ENCODE peak calls at places on chromosomes 13 and 19, in eight cellular contexts. One of them, this sample, is unnamed.

GRCh38 chr19:42407816-42408175 is 17.7 kb upstream of the CNFN start:
- DNase-seq in ascending aorta: no peak
- DNase-seq in nephron progenitor cell: no peak
- DNase-seq in hippocampal formation: no peak
- DNase-seq in colonic mucosa: no peak
- DNase-seq in T-helper 2 cell: no peak
- DNase-seq in stimulated activated CD4-positive, alpha-beta T cell treated with anti-CD3 and anti-CD28 coated beads, Interleukin-2, amount 100 ng/mL, for 24 hours: no peak
- DNase-seq in hypothalamus: no peak
- DNase-seq in this sample: no peak

GRCh38 chr13:107441279-107441678 is 774.1 kb downstream of the LIG4 start:
- DNase-seq in ascending aorta: no peak
- DNase-seq in nephron progenitor cell: no peak
- DNase-seq in hippocampal formation: no peak
- DNase-seq in colonic mucosa: no peak
- DNase-seq in T-helper 2 cell: no peak
- DNase-seq in stimulated activated CD4-positive, alpha-beta T cell treated with anti-CD3 and anti-CD28 coated beads, Interleukin-2, amount 100 ng/mL, for 24 hours: no peak
- DNase-seq in hypothalamus: no peak
- DNase-seq in this sample: no peak

GRCh38 chr19:35458821-35459391 is 10.8 kb downstream of the FFAR2 start:
- DNase-seq in ascending aorta: no peak
- DNase-seq in nephron progenitor cell: no peak
- DNase-seq in hippocampal formation: no peak
- DNase-seq in colonic mucosa: peak
- DNase-seq in T-helper 2 cell: no peak
- DNase-seq in stimulated activated CD4-positive, alpha-beta T cell treated with anti-CD3 and anti-CD28 coated beads, Interleukin-2, amount 100 ng/mL, for 24 hours: no peak
- DNase-seq in hypothalamus: no peak
- DNase-seq in this sample: no peak

GRCh38 chr19:10238172-10238783 is 7.1 kb upstream of the S1PR2 start:
- DNase-seq in ascending aorta: no peak
- DNase-seq in nephron progenitor cell: no peak
- DNase-seq in hippocampal formation: no peak
- DNase-seq in colonic mucosa: peak
- DNase-seq in T-helper 2 cell: no peak
- DNase-seq in stimulated activated CD4-positive, alpha-beta T cell treated with anti-CD3 and anti-CD28 coated beads, Interleukin-2, amount 100 ng/mL, for 24 hours: no peak
- DNase-seq in hypothalamus: no peak
- DNase-seq in this sample: no peak

GRCh38 chr19:16071072-16071691 is 5.1 kb upstream of the TPM4 start:
- DNase-seq in ascending aorta: no peak
- DNase-seq in nephron progenitor cell: no peak
- DNase-seq in hippocampal formation: no peak
- DNase-seq in colonic mucosa: no peak
- DNase-seq in T-helper 2 cell: no peak
- DNase-seq in stimulated activated CD4-positive, alpha-beta T cell treated with anti-CD3 and anti-CD28 coated beads, Interleukin-2, amount 100 ng/mL, for 24 hours: no peak
- DNase-seq in hypothalamus: no peak
- DNase-seq in this sample: no peak

GRCh38 chr19:55441319-55441691 is 1.8 kb downstream of the SHISA7 start:
- DNase-seq in ascending aorta: no peak
- DNase-seq in nephron progenitor cell: no peak
- DNase-seq in hippocampal formation: no peak
- DNase-seq in colonic mucosa: no peak
- DNase-seq in T-helper 2 cell: no peak
- DNase-seq in stimulated activated CD4-positive, alpha-beta T cell treated with anti-CD3 and anti-CD28 coated beads, Interleukin-2, amount 100 ng/mL, for 24 hours: no peak
- DNase-seq in hypothalamus: no peak
- DNase-seq in this sample: no peak

GRCh38 chr13:46168341-46168740 is 13.6 kb downstream of the LCP1 start:
- DNase-seq in ascending aorta: peak
- DNase-seq in nephron progenitor cell: peak
- DNase-seq in hippocampal formation: no peak
- DNase-seq in colonic mucosa: no peak
- DNase-seq in T-helper 2 cell: peak
- DNase-seq in stimulated activated CD4-positive, alpha-beta T cell treated with anti-CD3 and anti-CD28 coated beads, Interleukin-2, amount 100 ng/mL, for 24 hours: peak
- DNase-seq in hypothalamus: no peak
- DNase-seq in this sample: no peak

GRCh38 chr19:56372281-56372680 is 21.1 kb downstream of the ZNF582 start:
- DNase-seq in ascending aorta: no peak
- DNase-seq in nephron progenitor cell: no peak
- DNase-seq in hippocampal formation: no peak
- DNase-seq in colonic mucosa: no peak
- DNase-seq in T-helper 2 cell: no peak
- DNase-seq in stimulated activated CD4-positive, alpha-beta T cell treated with anti-CD3 and anti-CD28 coated beads, Interleukin-2, amount 100 ng/mL, for 24 hours: no peak
- DNase-seq in hypothalamus: no peak
- DNase-seq in this sample: no peak

GRCh38 chr13:113882266-113882627 is 18.4 kb upstream of the GAS6 start:
- DNase-seq in ascending aorta: no peak
- DNase-seq in nephron progenitor cell: no peak
- DNase-seq in hippocampal formation: no peak
- DNase-seq in colonic mucosa: no peak
- DNase-seq in T-helper 2 cell: no peak
- DNase-seq in stimulated activated CD4-positive, alpha-beta T cell treated with anti-CD3 and anti-CD28 coated beads, Interleukin-2, amount 100 ng/mL, for 24 hours: peak
- DNase-seq in hypothalamus: no peak
- DNase-seq in this sample: no peak

GRCh38 chr13:31436478-31436877 is 236.7 kb downstream of the B3GLCT start:
- DNase-seq in ascending aorta: no peak
- DNase-seq in nephron progenitor cell: peak
- DNase-seq in hippocampal formation: no peak
- DNase-seq in colonic mucosa: no peak
- DNase-seq in T-helper 2 cell: no peak
- DNase-seq in stimulated activated CD4-positive, alpha-beta T cell treated with anti-CD3 and anti-CD28 coated beads, Interleukin-2, amount 100 ng/mL, for 24 hours: no peak
- DNase-seq in hypothalamus: no peak
- DNase-seq in this sample: no peak

GRCh38 chr19:33413868-33414666 is 40.6 kb downstream of the CEBPG start:
- DNase-seq in ascending aorta: no peak
- DNase-seq in nephron progenitor cell: no peak
- DNase-seq in hippocampal formation: no peak
- DNase-seq in colonic mucosa: no peak
- DNase-seq in T-helper 2 cell: no peak
- DNase-seq in stimulated activated CD4-positive, alpha-beta T cell treated with anti-CD3 and anti-CD28 coated beads, Interleukin-2, amount 100 ng/mL, for 24 hours: no peak
- DNase-seq in hypothalamus: no peak
- DNase-seq in this sample: no peak

GRCh38 chr19:46725036-46725820 is 8.3 kb upstream of the PRKD2 start:
- DNase-seq in ascending aorta: no peak
- DNase-seq in nephron progenitor cell: no peak
- DNase-seq in hippocampal formation: no peak
- DNase-seq in colonic mucosa: no peak
- DNase-seq in T-helper 2 cell: no peak
- DNase-seq in stimulated activated CD4-positive, alpha-beta T cell treated with anti-CD3 and anti-CD28 coated beads, Interleukin-2, amount 100 ng/mL, for 24 hours: no peak
- DNase-seq in hypothalamus: no peak
- DNase-seq in this sample: no peak

GRCh38 chr13:26465514-26465913 is 92.0 kb upstream of the WASF3 start:
- DNase-seq in ascending aorta: no peak
- DNase-seq in nephron progenitor cell: no peak
- DNase-seq in hippocampal formation: no peak
- DNase-seq in colonic mucosa: no peak
- DNase-seq in T-helper 2 cell: no peak
- DNase-seq in stimulated activated CD4-positive, alpha-beta T cell treated with anti-CD3 and anti-CD28 coated beads, Interleukin-2, amount 100 ng/mL, for 24 hours: no peak
- DNase-seq in hypothalamus: no peak
- DNase-seq in this sample: no peak

GRCh38 chr13:98428256-98428966 is 148.5 kb downstream of the STK24 start:
- DNase-seq in ascending aorta: no peak
- DNase-seq in nephron progenitor cell: no peak
- DNase-seq in hippocampal formation: no peak
- DNase-seq in colonic mucosa: no peak
- DNase-seq in T-helper 2 cell: no peak
- DNase-seq in stimulated activated CD4-positive, alpha-beta T cell treated with anti-CD3 and anti-CD28 coated beads, Interleukin-2, amount 100 ng/mL, for 24 hours: no peak
- DNase-seq in hypothalamus: no peak
- DNase-seq in this sample: no peak

GRCh38 chr13:114010401-114011101 is 36.7 kb upstream of the C13orf46 start:
- DNase-seq in ascending aorta: no peak
- DNase-seq in nephron progenitor cell: no peak
- DNase-seq in hippocampal formation: no peak
- DNase-seq in colonic mucosa: no peak
- DNase-seq in T-helper 2 cell: peak
- DNase-seq in stimulated activated CD4-positive, alpha-beta T cell treated with anti-CD3 and anti-CD28 coated beads, Interleukin-2, amount 100 ng/mL, for 24 hours: no peak
- DNase-seq in hypothalamus: no peak
- DNase-seq in this sample: no peak

GRCh38 chr13:24742294-24742693 is 21.7 kb upstream of the RNF17 start:
- DNase-seq in ascending aorta: no peak
- DNase-seq in nephron progenitor cell: peak
- DNase-seq in hippocampal formation: no peak
- DNase-seq in colonic mucosa: no peak
- DNase-seq in T-helper 2 cell: no peak
- DNase-seq in stimulated activated CD4-positive, alpha-beta T cell treated with anti-CD3 and anti-CD28 coated beads, Interleukin-2, amount 100 ng/mL, for 24 hours: no peak
- DNase-seq in hypothalamus: no peak
- DNase-seq in this sample: no peak

GRCh38 chr13:33328691-33329090 is 43.1 kb upstream of the STARD13 start:
- DNase-seq in ascending aorta: no peak
- DNase-seq in nephron progenitor cell: no peak
- DNase-seq in hippocampal formation: no peak
- DNase-seq in colonic mucosa: no peak
- DNase-seq in T-helper 2 cell: no peak
- DNase-seq in stimulated activated CD4-positive, alpha-beta T cell treated with anti-CD3 and anti-CD28 coated beads, Interleukin-2, amount 100 ng/mL, for 24 hours: no peak
- DNase-seq in hypothalamus: no peak
- DNase-seq in this sample: no peak

GRCh38 chr19:57907394-57907793 is 9.0 kb downstream of the ZNF417 start:
- DNase-seq in ascending aorta: no peak
- DNase-seq in nephron progenitor cell: no peak
- DNase-seq in hippocampal formation: no peak
- DNase-seq in colonic mucosa: no peak
- DNase-seq in T-helper 2 cell: no peak
- DNase-seq in stimulated activated CD4-positive, alpha-beta T cell treated with anti-CD3 and anti-CD28 coated beads, Interleukin-2, amount 100 ng/mL, for 24 hours: no peak
- DNase-seq in hypothalamus: no peak
- DNase-seq in this sample: no peak

GRCh38 chr19:41753936-41754529 is 1.3 kb upstream of the CEACAM6 start:
- DNase-seq in ascending aorta: no peak
- DNase-seq in nephron progenitor cell: peak
- DNase-seq in hippocampal formation: peak
- DNase-seq in colonic mucosa: peak
- DNase-seq in T-helper 2 cell: peak
- DNase-seq in stimulated activated CD4-positive, alpha-beta T cell treated with anti-CD3 and anti-CD28 coated beads, Interleukin-2, amount 100 ng/mL, for 24 hours: peak
- DNase-seq in hypothalamus: peak
- DNase-seq in this sample: no peak